ENCODE peak calls at places on chromosomes 5 and 9, in eight cellular contexts. One of them, this sample, is unnamed.
A peak's percentile ranks its signal among the peaks of the same experiment; 100 is the strongest.

GRCh38 chr5:464843-465590 is 22.0 kb downstream of the EXOC3 start:
- DNase-seq in colonic mucosa: no peak
- DNase-seq in thyroid gland: peak; percentile 2
- DNase-seq in neural progenitor cell: no peak
- DNase-seq in mesendoderm: no peak
- DNase-seq in right atrium auricular region: no peak
- DNase-seq in HCT116: no peak
- DNase-seq in mesenchymal stem cell: no peak
- DNase-seq in this sample: no peak

GRCh38 chr5:54774281-54775171 is 210.9 kb downstream of the ESM1 start:
- DNase-seq in colonic mucosa: peak; percentile 58
- DNase-seq in thyroid gland: peak; percentile 26
- DNase-seq in neural progenitor cell: no peak
- DNase-seq in mesendoderm: peak; percentile 90
- DNase-seq in right atrium auricular region: peak; percentile 90
- DNase-seq in HCT116: no peak
- DNase-seq in mesenchymal stem cell: no peak
- DNase-seq in this sample: no peak

GRCh38 chr5:96997265-96997859 is 61.5 kb downstream of the LNPEP start:
- DNase-seq in colonic mucosa: no peak
- DNase-seq in thyroid gland: peak; percentile 30
- DNase-seq in neural progenitor cell: peak; percentile 73
- DNase-seq in mesendoderm: peak; percentile 54
- DNase-seq in right atrium auricular region: no peak
- DNase-seq in HCT116: peak; percentile 32
- DNase-seq in mesenchymal stem cell: peak; percentile 58
- DNase-seq in this sample: peak; percentile 32

GRCh38 chr9:124218438-124219289 is 39.1 kb upstream of the NEK6 start:
- DNase-seq in colonic mucosa: peak; percentile 80
- DNase-seq in thyroid gland: no peak
- DNase-seq in neural progenitor cell: no peak
- DNase-seq in mesendoderm: no peak
- DNase-seq in right atrium auricular region: no peak
- DNase-seq in HCT116: peak; percentile 36
- DNase-seq in mesenchymal stem cell: peak; percentile 84
- DNase-seq in this sample: no peak

GRCh38 chr9:113558632-113559502 is 95.3 kb downstream of the RGS3 start:
- DNase-seq in colonic mucosa: peak; percentile 47
- DNase-seq in thyroid gland: peak; percentile 84
- DNase-seq in neural progenitor cell: no peak
- DNase-seq in mesendoderm: no peak
- DNase-seq in right atrium auricular region: peak; percentile 91
- DNase-seq in HCT116: no peak
- DNase-seq in mesenchymal stem cell: peak; percentile 93
- DNase-seq in this sample: peak; percentile 77

GRCh38 chr9:37996050-37996811 is 72.8 kb downstream of the SHB start:
- DNase-seq in colonic mucosa: no peak
- DNase-seq in thyroid gland: no peak
- DNase-seq in neural progenitor cell: no peak
- DNase-seq in mesendoderm: no peak
- DNase-seq in right atrium auricular region: no peak
- DNase-seq in HCT116: no peak
- DNase-seq in mesenchymal stem cell: no peak
- DNase-seq in this sample: no peak

GRCh38 chr5:84149094-84149493 is 235.6 kb downstream of the EDIL3 start:
- DNase-seq in colonic mucosa: no peak
- DNase-seq in thyroid gland: no peak
- DNase-seq in neural progenitor cell: peak; percentile 9
- DNase-seq in mesendoderm: peak; percentile 42
- DNase-seq in right atrium auricular region: no peak
- DNase-seq in HCT116: no peak
- DNase-seq in mesenchymal stem cell: no peak
- DNase-seq in this sample: no peak

GRCh38 chr5:168734657-168735344 is 155.6 kb upstream of the PANK3 start:
- DNase-seq in colonic mucosa: no peak
- DNase-seq in thyroid gland: peak; percentile 14
- DNase-seq in neural progenitor cell: no peak
- DNase-seq in mesendoderm: no peak
- DNase-seq in right atrium auricular region: peak; percentile 86
- DNase-seq in HCT116: no peak
- DNase-seq in mesenchymal stem cell: peak; percentile 8
- DNase-seq in this sample: no peak

GRCh38 chr5:150059623-150060022 is 26.7 kb downstream of the CSF1R start:
- DNase-seq in colonic mucosa: no peak
- DNase-seq in thyroid gland: no peak
- DNase-seq in neural progenitor cell: no peak
- DNase-seq in mesendoderm: no peak
- DNase-seq in right atrium auricular region: no peak
- DNase-seq in HCT116: no peak
- DNase-seq in mesenchymal stem cell: no peak
- DNase-seq in this sample: no peak

GRCh38 chr9:100432736-100433135 is 5.8 kb downstream of the MSANTD3 start:
- DNase-seq in colonic mucosa: no peak
- DNase-seq in thyroid gland: no peak
- DNase-seq in neural progenitor cell: no peak
- DNase-seq in mesendoderm: no peak
- DNase-seq in right atrium auricular region: no peak
- DNase-seq in HCT116: no peak
- DNase-seq in mesenchymal stem cell: no peak
- DNase-seq in this sample: no peak

GRCh38 chr5:64635056-64635686 is 55.1 kb upstream of the SHISAL2B start:
- DNase-seq in colonic mucosa: no peak
- DNase-seq in thyroid gland: no peak
- DNase-seq in neural progenitor cell: peak; percentile 27
- DNase-seq in mesendoderm: peak; percentile 34
- DNase-seq in right atrium auricular region: no peak
- DNase-seq in HCT116: peak; percentile 16
- DNase-seq in mesenchymal stem cell: peak; percentile 43
- DNase-seq in this sample: peak; percentile 56

GRCh38 chr5:57412010-57412409 is 70.6 kb downstream of the ACTBL2 start:
- DNase-seq in colonic mucosa: no peak
- DNase-seq in thyroid gland: no peak
- DNase-seq in neural progenitor cell: no peak
- DNase-seq in mesendoderm: no peak
- DNase-seq in right atrium auricular region: no peak
- DNase-seq in HCT116: no peak
- DNase-seq in mesenchymal stem cell: peak; percentile 77
- DNase-seq in this sample: no peak

GRCh38 chr5:129382921-129383672 is 77.0 kb upstream of the ADAMTS19 start:
- DNase-seq in colonic mucosa: no peak
- DNase-seq in thyroid gland: no peak
- DNase-seq in neural progenitor cell: no peak
- DNase-seq in mesendoderm: no peak
- DNase-seq in right atrium auricular region: no peak
- DNase-seq in HCT116: no peak
- DNase-seq in mesenchymal stem cell: peak; percentile 70
- DNase-seq in this sample: no peak

GRCh38 chr5:82356808-82357671 is 78.9 kb upstream of the RPS23 start:
- DNase-seq in colonic mucosa: peak; percentile 66
- DNase-seq in thyroid gland: peak; percentile 53
- DNase-seq in neural progenitor cell: no peak
- DNase-seq in mesendoderm: peak; percentile 81
- DNase-seq in right atrium auricular region: peak; percentile 94
- DNase-seq in HCT116: peak; percentile 98
- DNase-seq in mesenchymal stem cell: peak; percentile 54
- DNase-seq in this sample: no peak

GRCh38 chr9:131590907-131591844 is 45.9 kb downstream of the PRRT1B start:
- DNase-seq in colonic mucosa: peak; percentile 72
- DNase-seq in thyroid gland: peak; percentile 84
- DNase-seq in neural progenitor cell: peak; percentile 84
- DNase-seq in mesendoderm: peak; percentile 83
- DNase-seq in right atrium auricular region: peak; percentile 76
- DNase-seq in HCT116: peak; percentile 33
- DNase-seq in mesenchymal stem cell: peak; percentile 77
- DNase-seq in this sample: peak; percentile 96

GRCh38 chr5:110105692-110106091 is 416.0 kb downstream of the MAN2A1 start:
- DNase-seq in colonic mucosa: no peak
- DNase-seq in thyroid gland: peak; percentile 65
- DNase-seq in neural progenitor cell: no peak
- DNase-seq in mesendoderm: no peak
- DNase-seq in right atrium auricular region: no peak
- DNase-seq in HCT116: no peak
- DNase-seq in mesenchymal stem cell: peak; percentile 45
- DNase-seq in this sample: no peak

DNA sequence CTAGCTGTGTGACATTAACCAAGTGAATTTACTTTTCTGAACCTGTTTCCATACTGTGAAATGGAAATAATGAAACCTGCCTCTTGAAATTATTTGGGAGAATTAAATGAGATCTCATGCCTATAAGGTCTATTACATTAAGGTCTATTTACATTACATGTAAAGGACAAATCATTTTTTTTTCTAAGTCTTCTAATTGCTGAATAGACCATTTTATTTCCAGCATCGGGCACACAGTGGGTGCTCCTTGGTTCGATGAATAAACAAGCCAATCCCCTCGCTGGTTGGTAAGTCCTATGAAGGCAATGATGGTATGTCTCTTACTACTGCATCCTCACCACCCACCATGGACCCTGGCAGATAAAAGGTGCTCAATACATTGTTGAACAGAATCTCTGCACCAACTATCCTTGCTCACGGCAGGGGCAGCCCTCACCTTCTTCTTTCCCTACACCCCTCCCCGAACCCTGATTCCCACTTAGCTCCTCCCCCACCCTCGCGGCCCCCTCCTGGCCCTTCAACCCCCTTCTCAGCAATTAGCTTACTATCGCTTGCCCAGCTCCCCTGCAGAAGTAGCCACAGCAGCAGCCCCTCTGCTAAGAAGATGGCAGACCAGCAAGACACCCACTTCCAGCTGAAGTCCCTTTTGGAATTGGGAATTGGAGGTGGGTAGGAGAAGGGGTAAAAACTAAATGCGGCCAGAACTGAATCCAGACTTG is 3.0 kb downstream of the PCDH1 start:
- DNase-seq in colonic mucosa: no peak
- DNase-seq in thyroid gland: no peak
- DNase-seq in neural progenitor cell: peak; percentile 49
- DNase-seq in mesendoderm: no peak
- DNase-seq in right atrium auricular region: no peak
- DNase-seq in HCT116: no peak
- DNase-seq in mesenchymal stem cell: no peak
- DNase-seq in this sample: no peak
- H3K4me3 ChIP-seq in colonic mucosa: peak overlapping the region; percentile 73
- H3K4me3 ChIP-seq in thyroid gland: peak overlapping the region; percentile 62
- H3K4me3 ChIP-seq in neural progenitor cell: peak overlapping the region; percentile 97
- H3K4me3 ChIP-seq in mesendoderm: no peak overlapping the region
- H3K4me3 ChIP-seq in right atrium auricular region: peak overlapping the region; percentile 60
- H3K4me3 ChIP-seq in HCT116: peak overlapping the region; percentile 61
- H3K4me3 ChIP-seq in mesenchymal stem cell: no peak overlapping the region
- H3K4me3 ChIP-seq in this sample: no peak overlapping the region

GRCh38 chr9:91775708-91776028 is 174.4 kb downstream of the ROR2 start:
- DNase-seq in colonic mucosa: no peak
- DNase-seq in thyroid gland: no peak
- DNase-seq in neural progenitor cell: no peak
- DNase-seq in mesendoderm: no peak
- DNase-seq in right atrium auricular region: no peak
- DNase-seq in HCT116: no peak
- DNase-seq in mesenchymal stem cell: no peak
- DNase-seq in this sample: no peak

GRCh38 chr9:91777437-91777836 is 172.6 kb downstream of the ROR2 start:
- DNase-seq in colonic mucosa: peak; percentile 11
- DNase-seq in thyroid gland: no peak
- DNase-seq in neural progenitor cell: no peak
- DNase-seq in mesendoderm: no peak
- DNase-seq in right atrium auricular region: no peak
- DNase-seq in HCT116: no peak
- DNase-seq in mesenchymal stem cell: peak; percentile 60
- DNase-seq in this sample: no peak

GRCh38 chr9:91773166-91773565 is 176.9 kb downstream of the ROR2 start:
- DNase-seq in colonic mucosa: no peak
- DNase-seq in thyroid gland: no peak
- DNase-seq in neural progenitor cell: no peak
- DNase-seq in mesendoderm: no peak
- DNase-seq in right atrium auricular region: no peak
- DNase-seq in HCT116: no peak
- DNase-seq in mesenchymal stem cell: peak; percentile 26
- DNase-seq in this sample: no peak

GRCh38 chr9:91776409-91777365 is 173.3 kb downstream of the ROR2 start:
- DNase-seq in colonic mucosa: peak; percentile 3
- DNase-seq in thyroid gland: no peak
- DNase-seq in neural progenitor cell: no peak
- DNase-seq in mesendoderm: no peak
- DNase-seq in right atrium auricular region: no peak
- DNase-seq in HCT116: no peak
- DNase-seq in mesenchymal stem cell: peak; percentile 52
- DNase-seq in this sample: no peak

GRCh38 chr9:91775011-91775707 is 174.9 kb downstream of the ROR2 start:
- DNase-seq in colonic mucosa: peak; percentile 68
- DNase-seq in thyroid gland: peak; percentile 77
- DNase-seq in neural progenitor cell: peak; percentile 84
- DNase-seq in mesendoderm: peak; percentile 82
- DNase-seq in right atrium auricular region: no peak
- DNase-seq in HCT116: peak; percentile 31
- DNase-seq in mesenchymal stem cell: peak; percentile 62
- DNase-seq in this sample: peak; percentile 77
- H3K4me1 ChIP-seq in colonic mucosa: no peaks in the 10 kb centered on the region
- H3K4me1 ChIP-seq in thyroid gland: peaks cover 7% of the 10 kb centered on the region
- H3K4me1 ChIP-seq in neural progenitor cell: peaks cover 6% of the 10 kb centered on the region
- H3K4me1 ChIP-seq in mesendoderm: peaks cover 5% of the 10 kb centered on the region
- H3K4me1 ChIP-seq in right atrium auricular region: no peaks in the 10 kb centered on the region
- H3K4me1 ChIP-seq in HCT116: no peaks in the 10 kb centered on the region
- H3K4me1 ChIP-seq in mesenchymal stem cell: peaks cover 18% of the 10 kb centered on the region
- H3K4me1 ChIP-seq in this sample: no peaks in the 10 kb centered on the region

DNA sequence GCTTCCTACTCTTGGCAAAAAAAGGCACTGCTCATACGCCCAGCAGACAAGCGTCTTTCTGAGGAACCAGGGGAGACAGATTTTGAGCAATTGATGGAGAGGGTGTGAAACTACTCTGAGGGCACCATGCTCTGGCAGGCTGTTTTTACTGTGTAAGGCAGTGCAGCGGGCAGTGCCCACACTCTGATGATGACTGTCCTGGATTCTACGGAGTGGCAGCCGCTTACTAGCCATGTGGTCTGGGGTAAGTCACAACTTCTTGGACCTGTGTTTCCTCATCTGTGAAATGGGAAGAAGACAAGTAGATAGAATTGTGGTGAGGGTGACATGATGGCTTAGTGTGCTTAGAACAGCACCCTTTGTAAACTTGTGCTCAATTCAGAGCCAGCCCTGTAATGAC is 38.8 kb downstream of the FABP6 start:
- DNase-seq in colonic mucosa: no peak
- DNase-seq in thyroid gland: no peak
- DNase-seq in neural progenitor cell: no peak
- DNase-seq in mesendoderm: no peak
- DNase-seq in right atrium auricular region: no peak
- DNase-seq in HCT116: no peak
- DNase-seq in mesenchymal stem cell: no peak
- DNase-seq in this sample: no peak
- H3K4me3 ChIP-seq in colonic mucosa: no peak overlapping the region
- H3K4me3 ChIP-seq in thyroid gland: no peak overlapping the region
- H3K4me3 ChIP-seq in neural progenitor cell: no peak overlapping the region
- H3K4me3 ChIP-seq in mesendoderm: no peak overlapping the region
- H3K4me3 ChIP-seq in right atrium auricular region: no peak overlapping the region
- H3K4me3 ChIP-seq in HCT116: no peak overlapping the region
- H3K4me3 ChIP-seq in mesenchymal stem cell: no peak overlapping the region
- H3K4me3 ChIP-seq in this sample: no peak overlapping the region

DNA sequence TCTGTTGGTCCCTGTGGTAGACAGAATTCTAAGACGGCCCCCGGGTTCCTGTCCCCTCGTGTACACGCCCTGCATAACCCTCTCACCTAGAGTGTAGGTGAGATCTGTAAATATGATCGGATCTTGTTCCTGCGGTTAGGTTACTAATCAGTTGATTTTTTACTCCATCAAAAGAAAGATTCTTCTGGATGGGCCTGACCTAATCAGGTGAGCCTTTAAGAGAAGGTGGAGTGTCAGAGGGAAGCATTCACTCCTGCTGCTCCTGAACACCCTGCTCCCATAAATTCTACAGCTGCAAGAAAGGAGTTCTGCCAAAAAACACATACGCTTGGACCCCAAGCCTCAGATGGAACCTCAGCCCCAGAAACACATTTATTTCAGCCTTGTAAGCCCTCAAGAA is 15.6 kb upstream of the FUBP3 start:
- DNase-seq in colonic mucosa: no peak
- DNase-seq in thyroid gland: no peak
- DNase-seq in neural progenitor cell: no peak
- DNase-seq in mesendoderm: no peak
- DNase-seq in right atrium auricular region: no peak
- DNase-seq in HCT116: no peak
- DNase-seq in mesenchymal stem cell: no peak
- DNase-seq in this sample: no peak
- H3K4me1 ChIP-seq in colonic mucosa: no peaks in the 10 kb centered on the region
- H3K4me1 ChIP-seq in thyroid gland: no peaks in the 10 kb centered on the region
- H3K4me1 ChIP-seq in neural progenitor cell: no peaks in the 10 kb centered on the region
- H3K4me1 ChIP-seq in mesendoderm: no peaks in the 10 kb centered on the region
- H3K4me1 ChIP-seq in right atrium auricular region: no peaks in the 10 kb centered on the region
- H3K4me1 ChIP-seq in HCT116: no peaks in the 10 kb centered on the region
- H3K4me1 ChIP-seq in mesenchymal stem cell: peaks cover 1% of the 10 kb centered on the region
- H3K4me1 ChIP-seq in this sample: peaks cover 10% of the 10 kb centered on the region